ENCODE peak calls at places on chromosomes 12 and 14, in four cellular contexts. L, G, K and H are unnamed samples.

GRCh38 chr12:18967814-18968213 is 161.7 kb upstream of the PLEKHA5 start:
- DNase-seq in K (no peak), L (no peak), G (no peak), H (no peak)

GRCh38 chr12:108399514-108399913 is 60.4 kb upstream of the CMKLR1 start:
- DNase-seq in K (no peak), L (no peak), G (peak), H (peak)

GRCh38 chr12:109931143-109931542 is 31.1 kb downstream of the TCHP start:
- DNase-seq in L (no peak), G (no peak), K (no peak), H (no peak)

GRCh38 chr14:22007278-22008097 is 333.9 kb upstream of the OR4E1 start:
- DNase-seq in L (no peak), G (no peak), K (no peak), H (no peak)

GRCh38 chr12:123134265-123134664 is 16.6 kb downstream of the PITPNM2 start:
- DNase-seq in K (no peak), L (no peak), G (no peak), H (no peak)

GRCh38 chr14:49966304-49966809 is 73.5 kb downstream of the ARF6 start:
- DNase-seq in K (no peak), L (no peak), G (peak), H (no peak)

GRCh38 chr12:26319511-26319910 is 124.1 kb downstream of the SSPN start:
- DNase-seq in L (peak), G (peak), K (no peak), H (no peak)

GRCh38 chr14:49953196-49953595 is 60.3 kb downstream of the ARF6 start:
- DNase-seq in G (no peak), L (no peak), K (no peak), H (no peak)

GRCh38 chr14:51643137-51643536 is 8.6 kb upstream of the FRMD6 start:
- DNase-seq in G (peak), K (no peak), L (peak), H (no peak)

GRCh38 chr12:16352481-16352880 is 5.0 kb downstream of the MGST1 start:
- DNase-seq in L (no peak), G (peak), K (peak), H (peak)

GRCh38 chr14:103729496-103730448 is 14.2 kb downstream of the ZFYVE21 start:
- DNase-seq in K (no peak), L (no peak), G (no peak), H (no peak)

GRCh38 chr14:92998957-92999356 is 76.0 kb downstream of the CHGA start:
- DNase-seq in G (no peak), K (no peak), L (no peak), H (no peak)

GRCh38 chr12:122421263-122421814 is 1.1 kb downstream of the CLIP1 start:
- DNase-seq in K (peak), L (no peak), G (peak), H (no peak)

GRCh38 chr12:49091056-49091835 is 3.4 kb downstream of the DHH start:
- DNase-seq in L (no peak), G (no peak), K (no peak), H (no peak)

GRCh38 chr12:77133566-77133965 is 68.2 kb upstream of the E2F7 start:
- DNase-seq in G (peak), L (no peak), K (peak), H (no peak)

GRCh38 chr12:100753837-100754236 is 40.7 kb upstream of the ANO4 start:
- DNase-seq in L (peak), G (no peak), K (no peak), H (no peak)

GRCh38 chr14:77557391-77557790 is 58.8 kb upstream of the ISM2 start:
- DNase-seq in G (no peak), K (no peak), L (no peak), H (no peak)

GRCh38 chr12:68067762-68068376 is 78.6 kb downstream of the IFNG-AS1 start:
- DNase-seq in G (peak), L (no peak), K (no peak), H (no peak)

GRCh38 chr12:54983536-54984102 is 943 bp downstream of the TESPA1 start:
- DNase-seq in L (no peak), K (no peak), G (no peak), H (no peak)

GRCh38 chr12:57837779-57838562 is 8.6 kb downstream of the CTDSP2 start:
- DNase-seq in L (peak), K (peak), G (peak), H (no peak)

GRCh38 chr14:75535164-75535898 is 13.1 kb downstream of the BATF start:
- DNase-seq in K (no peak), G (no peak), L (no peak), H (no peak)

GRCh38 chr14:90811641-90812040 is 4.6 kb downstream of the TTC7B start:
- DNase-seq in K (no peak), L (no peak), G (no peak), H (no peak)

GRCh38 chr12:6039894-6040601 is 84.4 kb downstream of the VWF start:
- DNase-seq in K (peak), G (peak), L (peak), H (no peak)

GRCh38 chr14:61620130-61620946 is 75.0 kb upstream of the HIF1A start:
- DNase-seq in K (no peak), G (peak), L (peak), H (peak)

GRCh38 chr12:6167327-6168280 is 32.6 kb upstream of the CD9 start:
- DNase-seq in G (peak), L (peak), K (no peak), H (peak)

GRCh38 chr12:67400742-67401141 is 131.6 kb downstream of the CAND1 start:
- DNase-seq in G (no peak), L (no peak), K (no peak), H (no peak)

GRCh38 chr12:82524636-82525035 is 162.1 kb upstream of the TMTC2 start:
- DNase-seq in K (no peak), L (no peak), G (peak), H (no peak)

GRCh38 chr12:114306646-114307045 is 99.3 kb downstream of the TBX5 start:
- DNase-seq in K (no peak), G (peak), L (peak), H (no peak)

GRCh38 chr12:44677724-44678123 is 198.4 kb downstream of the NELL2 start:
- DNase-seq in G (no peak), K (no peak), L (no peak), H (peak)

GRCh38 chr12:104420868-104421267 is 35.9 kb upstream of the CHST11 start:
- DNase-seq in L (no peak), G (no peak), K (no peak), H (no peak)

GRCh38 chr14:88426271-88426670 is 40.8 kb downstream of the SPATA7 start:
- DNase-seq in K (no peak), G (peak), L (no peak), H (no peak)

GRCh38 chr12:66242261-66242760 is 53.3 kb downstream of the IRAK3 start:
- DNase-seq in L (no peak), K (no peak), G (no peak), H (no peak)

GRCh38 chr14:23430733-23431105 is 4.7 kb downstream of the MYH7 start:
- DNase-seq in G (peak), L (no peak), K (no peak), H (peak)

GRCh38 chr12:119727600-119728436 is 59.9 kb downstream of the PRKAB1 start:
- DNase-seq in K (no peak), L (no peak), G (no peak), H (no peak)

GRCh38 chr14:56059054-56059453 is 59.2 kb upstream of the PELI2 start:
- DNase-seq in G (peak), L (peak), K (no peak), H (no peak)

GRCh38 chr14:99030436-99030835 is 241.6 kb downstream of the BCL11B start:
- DNase-seq in G (no peak), K (no peak), L (no peak), H (no peak)

DNA sequence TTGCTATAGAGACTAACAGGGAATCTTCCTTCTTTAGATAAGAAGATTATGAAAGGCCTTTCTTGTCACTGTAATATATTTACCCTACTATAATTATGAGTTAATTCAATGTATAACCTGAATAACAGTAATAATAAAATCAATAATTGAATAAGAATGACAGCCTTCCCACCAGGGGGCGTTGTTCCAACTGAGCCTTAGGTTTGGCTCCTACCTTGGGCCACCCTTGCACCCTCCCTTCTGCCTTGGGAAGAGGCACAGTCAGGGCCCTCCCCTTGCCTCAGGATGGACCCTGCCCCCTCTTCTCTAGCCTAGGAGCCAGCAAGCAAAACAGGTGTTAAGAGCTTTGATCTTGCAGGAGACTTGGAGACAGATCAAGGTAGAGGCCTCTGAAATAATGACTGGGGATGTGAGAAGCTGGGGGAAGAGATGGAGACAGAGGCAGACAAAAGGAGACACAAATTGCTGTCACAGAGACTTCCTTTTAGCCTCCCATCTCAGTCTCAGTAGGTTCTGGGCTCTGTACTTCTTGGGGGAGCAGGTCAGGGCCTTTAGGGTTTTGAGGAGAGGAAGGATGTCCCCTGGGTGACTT is 40.1 kb upstream of the CISTR start:
- DNase-seq in L (no peak), G (peak), K (no peak), H (no peak)
- TF ChIP-seq CTCF in L (peak), G (peak), K (peak), H (peak)

GRCh38 chr12:12889701-12890100 is 1.7 kb upstream of the GPRC5A start:
- DNase-seq in K (no peak), L (no peak), G (no peak), H (no peak)

GRCh38 chr12:12891646-12892355 is 439 bp downstream of the GPRC5A start:
- DNase-seq in L (no peak), K (no peak), G (no peak), H (no peak)

GRCh38 chr12:12892670-12893290 is 1.4 kb downstream of the GPRC5A start:
- DNase-seq in L (no peak), K (no peak), G (no peak), H (no peak)

GRCh38 chr12:12890815-12891645 is at the start of gene GPRC5A:
- DNase-seq in G (peak), K (peak), L (peak), H (peak)

DNA sequence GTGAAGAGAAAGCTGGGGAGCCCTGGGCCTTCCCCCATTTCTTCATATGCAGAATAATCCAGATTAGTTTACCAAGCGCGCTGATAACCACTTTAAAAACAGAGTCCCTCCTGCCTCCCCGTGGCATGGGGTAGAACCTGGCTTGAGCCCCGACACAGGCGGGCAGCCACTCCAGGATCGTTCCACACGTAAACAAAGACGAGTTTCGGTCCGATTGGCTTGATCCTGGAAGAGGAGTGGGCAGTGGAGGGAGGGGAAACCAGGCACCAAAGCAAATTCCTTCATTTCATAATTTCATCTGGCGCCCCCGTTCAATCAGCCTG is 909 bp upstream of the GPRC5A start:
- DNase-seq in K (peak), L (no peak), G (no peak), H (no peak)
- H3K4me3 ChIP-seq in K (peak), L (peak), G (peak), H (peak)

DNA sequence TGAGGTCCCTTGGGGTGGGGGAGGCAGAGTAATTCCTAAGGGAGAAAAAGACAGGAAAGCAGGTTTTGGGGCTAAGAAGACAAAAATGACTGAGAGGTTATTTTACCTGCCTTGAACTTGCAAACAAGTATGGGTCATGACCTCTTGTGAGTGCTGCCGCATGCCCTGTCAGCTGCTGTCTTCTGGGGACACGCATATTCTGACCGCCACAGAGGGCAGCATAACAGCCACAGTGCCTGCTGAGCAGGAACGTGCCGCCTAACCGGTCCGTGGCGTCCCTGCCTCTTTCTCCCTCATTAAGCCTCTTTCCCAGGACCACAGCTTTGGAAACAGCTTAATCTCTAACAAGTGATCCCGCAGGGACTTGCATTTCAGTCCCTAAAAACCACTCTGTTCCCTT is 51.3 kb upstream of the KCNA1 start:
- DNase-seq in K (peak), G (no peak), L (no peak), H (no peak)
- TF ChIP-seq CTCF in K (no peak), G (no peak), L (no peak), H (peak)

DNA sequence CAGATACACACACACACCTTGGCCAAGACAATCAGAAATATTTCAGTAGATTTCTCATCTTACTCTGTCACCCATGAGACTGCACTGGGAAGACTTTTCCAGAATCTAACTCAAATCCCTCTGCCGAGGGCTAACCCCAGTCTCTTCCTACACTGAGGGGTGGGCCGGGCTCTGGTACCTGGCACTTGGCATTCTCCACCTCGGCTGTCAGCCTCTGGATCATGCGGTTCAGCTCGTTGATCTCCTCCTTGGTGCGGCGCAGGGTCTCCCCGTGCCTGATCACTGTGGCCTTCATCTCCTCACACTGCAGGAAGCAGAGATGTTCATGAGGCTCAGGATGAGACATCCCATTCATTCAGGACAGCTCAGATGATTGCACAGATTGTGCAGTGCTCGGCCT is 4.9 kb downstream of the KRT83 start:
- DNase-seq in L (no peak), G (no peak), K (no peak), H (no peak)
- H3K4me3 ChIP-seq in L (no peak), G (no peak), K (no peak), H (no peak)

DNA sequence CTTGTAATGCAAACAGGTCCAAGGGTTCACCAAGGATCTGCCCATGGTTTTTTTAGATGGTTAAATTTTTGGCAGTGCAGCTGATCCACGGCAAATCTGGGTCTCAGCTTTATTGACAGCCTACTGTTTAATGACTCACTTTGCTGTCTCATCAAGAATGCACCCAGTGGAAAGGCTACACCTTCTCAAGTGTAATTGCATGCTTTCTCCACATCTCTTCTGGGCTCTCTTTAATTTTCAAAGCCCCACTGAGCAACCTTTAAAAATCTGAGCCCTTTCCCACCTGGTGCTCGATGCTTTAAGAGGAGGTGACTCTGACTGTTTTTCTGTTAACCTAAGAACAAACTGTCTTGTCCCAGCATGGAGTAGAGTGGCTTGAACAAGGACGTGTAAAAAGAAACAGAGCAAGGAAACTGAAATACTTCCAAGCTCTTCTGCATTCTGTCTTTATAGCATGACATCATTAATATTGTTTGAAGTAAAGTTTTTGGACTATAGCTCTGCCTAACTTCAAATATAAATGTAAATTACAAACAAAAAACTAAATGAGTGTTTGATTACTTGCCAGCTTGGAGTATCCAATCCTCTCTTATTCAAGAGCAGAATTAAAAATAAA is 214.2 kb upstream of the KRR1 start:
- DNase-seq in K (no peak), G (peak), L (peak), H (no peak)
- TF ChIP-seq CTCF in K (peak), G (peak), L (no peak), H (no peak)

GRCh38 chr12:64825143-64826011 is 930 bp downstream of the TBC1D30 start:
- DNase-seq in K (no peak), G (no peak), L (no peak), H (no peak)
- H3K4me3 ChIP-seq in K (peak), G (no peak), L (no peak), H (peak)

DNA sequence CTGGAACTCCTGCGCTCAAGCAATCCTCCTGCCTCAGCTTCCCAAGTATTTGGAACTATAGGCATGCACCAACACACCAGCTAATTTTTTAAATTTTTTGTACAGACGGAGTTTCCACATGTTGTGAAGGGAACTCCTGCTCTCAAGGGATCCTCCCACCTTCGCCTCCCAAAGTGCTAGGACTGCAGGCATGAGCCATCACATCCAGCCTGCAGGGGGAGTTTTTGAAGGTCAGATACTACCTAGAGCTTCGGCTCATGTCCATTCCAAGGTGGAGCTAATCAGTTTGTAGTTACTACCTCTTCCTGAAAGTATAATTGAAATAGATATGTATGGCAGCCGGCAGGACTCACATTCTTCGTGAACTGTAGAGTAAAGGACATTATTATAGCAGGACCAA is 3.7 kb upstream of the TAS2R19 start:
- DNase-seq in G (no peak), L (no peak), K (no peak), H (no peak)
- TF ChIP-seq CTCF in G (no peak), L (no peak), K (peak), H (peak)

GRCh38 chr12:50727466-50727865 is 36.4 kb upstream of the ATF1 start:
- DNase-seq in K (no peak), L (no peak), G (no peak), H (no peak)

GRCh38 chr12:50725011-50725899 is 38.6 kb upstream of the ATF1 start:
- DNase-seq in G (peak), K (no peak), L (no peak), H (no peak)

GRCh38 chr12:50728417-50728816 is 35.5 kb upstream of the ATF1 start:
- DNase-seq in L (no peak), G (no peak), K (no peak), H (no peak)

GRCh38 chr12:50732591-50732990 is 31.3 kb upstream of the ATF1 start:
- DNase-seq in L (peak), K (no peak), G (peak), H (no peak)

DNA sequence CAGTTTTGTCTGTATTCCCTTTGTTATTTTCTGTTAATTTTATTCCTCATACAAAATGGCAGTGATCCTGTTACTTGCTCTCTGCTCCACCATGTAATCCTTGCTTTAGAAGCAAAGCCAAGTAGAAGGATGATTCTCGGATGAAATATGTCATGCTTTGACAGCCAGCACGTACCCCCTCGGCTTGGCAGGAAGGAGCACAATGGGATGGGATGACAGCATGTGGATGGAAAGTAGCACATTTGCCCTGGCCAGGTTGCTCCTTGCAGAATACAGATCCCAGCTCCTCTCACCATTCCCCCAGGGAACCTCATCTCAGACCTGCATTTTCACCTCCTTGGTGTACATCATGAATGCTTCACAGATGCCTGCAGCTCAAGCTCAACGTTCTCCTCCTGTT is 35.1 kb upstream of the ATF1 start:
- DNase-seq in K (no peak), G (no peak), L (no peak), H (no peak)
- H3K4me3 ChIP-seq in K (no peak), G (no peak), L (no peak), H (no peak)

GRCh38 chr14:86683525-86683924 is 1153.6 kb downstream of the FLRT2 start:
- DNase-seq in G (no peak), L (no peak), K (no peak), H (no peak)
- TF ChIP-seq CTCF in G (no peak), L (no peak), K (no peak), H (no peak)